ENCODE peak calls at places on chromosome 3, in seven cellular contexts. N is Panc1; W is hepatocyte; X is spleen; C is IMR-90; E is CD8-positive, alpha-beta memory T cell; Q is colonic mucosa. R is an unnamed sample. For H3K4me1, the result is how much of the 10 kb centered on the place peaks cover.

GRCh38 chr3:148466143-148466542 is 231.6 kb upstream of the AGTR1 start:
- DNase-seq in N (no peak), X (no peak), C (peak), E (no peak), W (no peak), Q (no peak), R (peak)

GRCh38 chr3:175288616-175289015 is 429.5 kb downstream of the NAALADL2 start:
- DNase-seq in N (no peak), X (no peak), Q (no peak), C (peak), E (no peak), W (no peak), R (no peak)

GRCh38 chr3:177306252-177306651 is 109.0 kb upstream of the TBL1XR1 start:
- DNase-seq in N (no peak), C (peak), E (no peak), W (no peak), X (no peak), Q (no peak), R (no peak)

GRCh38 chr3:172152869-172153268 is 113.5 kb downstream of the FNDC3B start:
- DNase-seq in C (peak), W (no peak), E (no peak), X (no peak), N (no peak), Q (no peak), R (peak)

GRCh38 chr3:56775356-56775914 is 26.3 kb downstream of the ARHGEF3 start:
- DNase-seq in X (no peak), C (no peak), Q (no peak), E (no peak), W (no peak), N (no peak), R (no peak)

GRCh38 chr3:134460965-134461364 is 24.8 kb downstream of the ANAPC13 start:
- DNase-seq in X (no peak), E (no peak), N (no peak), W (no peak), C (peak), Q (no peak), R (peak)

GRCh38 chr3:184168363-184169120 is 6.1 kb upstream of the AP2M1 start:
- DNase-seq in Q (no peak), W (no peak), E (no peak), N (no peak), X (peak), C (peak), R (peak)

GRCh38 chr3:137852511-137852910 is 88.4 kb downstream of the SOX14 start:
- DNase-seq in N (no peak), X (no peak), E (no peak), W (no peak), Q (no peak), C (no peak), R (no peak)

GRCh38 chr3:126666002-126666401 is 11.1 kb upstream of the TXNRD3 start:
- DNase-seq in C (no peak), X (peak), W (no peak), Q (no peak), E (no peak), N (no peak), R (no peak)

GRCh38 chr3:55059027-55059629 is 131.3 kb upstream of the LRTM1 start:
- DNase-seq in N (no peak), Q (no peak), C (peak), E (no peak), W (no peak), X (no peak), R (peak)

GRCh38 chr3:107429330-107430181 is 52.3 kb downstream of the CCDC54 start:
- DNase-seq in C (peak), W (peak), N (peak), Q (peak), E (peak), X (peak), R (peak)

DNA sequence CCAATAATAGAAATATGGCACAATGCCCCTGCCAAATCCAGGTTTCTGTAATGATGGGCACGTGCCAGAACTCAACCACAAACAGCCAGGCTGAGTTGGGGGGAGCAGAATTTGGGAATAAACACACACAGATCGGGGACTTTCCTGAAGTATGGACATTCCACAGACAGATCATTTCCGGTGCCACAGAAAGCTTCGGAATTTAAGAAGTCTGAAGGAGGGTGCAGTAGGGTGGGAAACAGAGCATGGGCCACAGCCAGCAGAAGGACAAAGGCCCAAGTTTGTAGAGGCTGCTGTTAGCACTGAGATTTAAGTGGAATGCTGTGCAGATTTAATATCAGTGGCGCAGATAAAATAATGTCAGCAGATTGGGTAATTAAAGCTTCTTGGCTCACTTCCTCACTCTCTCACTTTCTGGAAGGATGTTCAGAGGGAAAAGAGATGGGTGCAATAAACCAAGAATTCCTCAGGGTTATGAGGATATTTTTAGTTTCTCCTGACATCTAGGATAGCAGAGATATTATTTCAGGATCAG is 67.4 kb downstream of the MYLK start:
- DNase-seq in C (peak), E (no peak), N (no peak), X (no peak), Q (no peak), W (no peak), R (peak)
- H3K4me1 ChIP-seq in C (under half), E (under half), N (under half), X (under half), Q (under half), W (under half), R (under half)

DNA sequence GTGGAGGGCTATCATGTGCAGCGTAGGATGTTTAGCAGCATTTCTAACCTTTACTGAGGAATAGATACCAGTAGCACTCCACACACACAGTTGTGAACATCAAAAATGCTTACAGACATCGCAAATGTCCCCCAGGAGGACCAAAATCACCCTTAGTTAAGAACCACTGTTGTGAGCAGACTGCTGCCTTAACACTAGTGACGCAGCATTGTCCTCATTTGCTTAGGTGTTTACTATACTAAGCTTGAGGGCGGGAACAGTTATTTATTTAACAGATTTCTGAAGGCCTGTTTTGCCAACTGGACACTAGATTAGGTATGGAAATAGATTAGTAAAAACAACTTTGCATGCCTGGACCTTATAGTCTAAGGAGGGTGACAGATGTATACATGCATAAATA is 2.3 kb downstream of the PPP2R3A start:
- DNase-seq in W (peak), X (no peak), N (no peak), Q (no peak), C (no peak), E (no peak), R (no peak)
- H3K4me3 ChIP-seq in W (no peak), X (no peak), N (no peak), Q (no peak), C (no peak), E (no peak), R (no peak)

GRCh38 chr3:50269977-50270413 is 1.0 kb downstream of the SEMA3B start:
- DNase-seq in X (no peak), N (no peak), E (no peak), C (peak), W (peak), Q (no peak), R (no peak)

GRCh38 chr3:50270422-50270831 is 1.5 kb downstream of the SEMA3B start:
- DNase-seq in N (no peak), X (no peak), W (no peak), C (peak), E (no peak), Q (no peak), R (no peak)

GRCh38 chr3:50268276-50268675 is 671 bp upstream of the SEMA3B start:
- DNase-seq in W (no peak), X (no peak), N (no peak), C (no peak), Q (no peak), E (no peak), R (no peak)

GRCh38 chr3:50268703-50269451 is at the start of gene SEMA3B:
- DNase-seq in W (peak), X (no peak), Q (peak), C (no peak), N (no peak), E (no peak), R (peak)

DNA sequence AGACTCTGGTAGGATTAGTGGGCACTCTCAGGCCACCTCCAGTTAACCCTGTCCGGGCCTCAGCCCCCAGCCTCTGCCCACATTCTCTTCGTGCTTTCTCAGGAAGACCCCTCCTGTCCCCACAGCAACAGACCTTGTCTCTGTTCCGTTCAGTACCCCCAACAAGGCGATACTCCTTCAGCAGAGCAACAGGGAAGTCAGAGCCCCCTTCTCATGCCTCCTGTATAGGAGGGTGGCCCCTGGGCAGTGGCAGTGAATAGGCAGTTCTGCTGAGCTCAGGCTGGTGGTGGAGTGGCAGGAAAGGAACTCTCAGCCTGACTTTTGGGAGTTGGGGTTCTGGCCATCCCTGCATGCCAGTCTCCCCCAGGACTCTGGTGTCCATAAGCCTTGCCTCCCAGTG is 513 bp downstream of the SEMA3B start:
- DNase-seq in N (no peak), W (no peak), Q (no peak), C (no peak), E (no peak), X (no peak), R (no peak)
- H3K4me1 ChIP-seq in N (under half), W (half or more), Q (under half), C (half or more), E (under half), X (under half), R (under half)

GRCh38 chr3:43388188-43388587 is 101.8 kb downstream of the SNRK start:
- DNase-seq in Q (no peak), N (no peak), X (peak), E (no peak), W (no peak), C (no peak), R (no peak)

GRCh38 chr3:43388909-43389308 is 102.6 kb downstream of the SNRK start:
- DNase-seq in X (no peak), C (no peak), W (no peak), E (no peak), Q (no peak), N (no peak), R (peak)

GRCh38 chr3:43391621-43392020 is 105.3 kb downstream of the SNRK start:
- DNase-seq in X (no peak), C (no peak), Q (no peak), E (no peak), W (no peak), N (no peak), R (no peak)

GRCh38 chr3:43390255-43390588 is 103.9 kb downstream of the SNRK start:
- DNase-seq in N (no peak), X (no peak), Q (no peak), C (no peak), W (no peak), E (no peak), R (no peak)

DNA sequence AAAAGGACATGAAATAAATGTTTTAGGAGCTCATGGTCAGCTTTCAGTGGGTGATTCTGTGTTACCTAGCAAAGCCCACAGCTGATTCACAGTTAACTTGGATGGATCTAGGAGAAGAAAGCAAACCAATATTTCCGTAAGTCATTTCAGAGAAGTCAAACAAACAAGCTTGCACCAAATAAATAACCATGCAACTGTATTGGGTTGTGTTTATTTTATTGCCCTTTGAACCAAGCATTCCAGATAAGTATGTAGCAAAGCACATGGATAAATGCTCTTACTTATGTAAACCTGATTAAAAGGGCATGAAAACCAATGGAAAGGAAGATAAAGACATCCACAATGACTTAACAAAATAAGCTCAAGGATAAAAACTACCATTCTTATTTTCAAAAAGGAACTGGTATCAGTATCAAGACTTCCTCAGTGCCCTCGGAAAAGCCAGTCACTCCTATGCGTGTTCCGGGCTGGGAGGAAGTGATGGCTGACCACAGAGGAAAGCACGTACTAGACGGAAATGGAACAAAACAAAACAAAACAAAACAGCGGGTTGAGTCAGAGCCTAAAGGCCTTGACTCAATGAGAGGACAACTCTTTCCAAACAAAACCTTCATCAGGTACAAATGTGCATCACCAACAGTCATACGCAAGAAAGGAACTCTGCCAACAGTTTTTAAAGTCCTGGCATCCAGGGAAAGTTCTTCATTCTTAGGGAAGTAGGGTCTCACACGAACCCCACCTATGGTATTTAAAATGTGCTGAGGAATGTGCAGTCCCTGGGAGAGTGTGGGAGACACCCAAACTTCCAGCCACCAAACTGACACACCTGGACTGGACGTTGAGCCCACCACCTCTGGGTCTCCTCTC is 103.3 kb downstream of the SNRK start:
- DNase-seq in C (peak), E (peak), X (peak), Q (no peak), W (no peak), N (peak), R (peak)
- H3K4me3 ChIP-seq in C (no peak), E (peak), X (no peak), Q (no peak), W (no peak), N (no peak), R (no peak)

GRCh38 chr3:111666041-111666735 is 71.0 kb upstream of the ZBED2 start:
- DNase-seq in N (no peak), W (no peak), X (no peak), E (no peak), C (no peak), Q (no peak), R (no peak)
- H3K4me1 ChIP-seq in N (under half), W (under half), X (under half), E (under half), C (under half), Q (under half), R (under half)

GRCh38 chr3:43142472-43142871 is 36.6 kb upstream of the POMGNT2 start:
- DNase-seq in W (no peak), C (no peak), N (no peak), Q (no peak), E (no peak), X (no peak), R (no peak)

GRCh38 chr3:43132883-43133743 is 27.2 kb upstream of the POMGNT2 start:
- DNase-seq in Q (no peak), X (no peak), C (no peak), W (no peak), N (no peak), E (no peak), R (no peak)

GRCh38 chr3:43138488-43139231 is 32.8 kb upstream of the POMGNT2 start:
- DNase-seq in Q (no peak), W (no peak), N (no peak), C (no peak), E (no peak), X (no peak), R (no peak)
- H3K4me3 ChIP-seq in Q (no peak), W (no peak), N (no peak), C (no peak), E (no peak), X (no peak), R (no peak)

GRCh38 chr3:58183221-58183620 is 27.6 kb downstream of the DNASE1L3 start:
- DNase-seq in N (no peak), X (peak), Q (no peak), E (no peak), C (no peak), W (no peak), R (no peak)
- H3K4me1 ChIP-seq in N (under half), X (under half), Q (under half), E (under half), C (under half), W (under half), R (under half)

GRCh38 chr3:122322095-122323075 is 2.7 kb upstream of the CSTA start:
- DNase-seq in X (no peak), Q (no peak), C (no peak), W (no peak), E (peak), N (no peak), R (no peak)

GRCh38 chr3:122324871-122325323 is at the start of gene CSTA:
- DNase-seq in E (no peak), W (no peak), C (no peak), X (no peak), N (no peak), Q (no peak), R (no peak)

GRCh38 chr3:122325769-122326168 is 721 bp downstream of the CSTA start:
- DNase-seq in X (no peak), W (no peak), N (no peak), Q (no peak), E (no peak), C (no peak), R (no peak)
- H3K4me3 ChIP-seq in X (no peak), W (no peak), N (no peak), Q (no peak), E (no peak), C (no peak), R (peak)

R was measured in adipocyte.